ENCODE peak calls at places on chromosome 1, in seven cellular contexts. F is fibroblast of lung; S is astrocyte of the spinal cord; K is AG04449; V is psoas muscle; D is foreskin fibroblast; U is effector memory CD4-positive, alpha-beta T cell. B is an unnamed sample.

GRCh38 chr1:228765543-228765942 is 30.3 kb downstream of the RHOU start:
- DNase-seq in K (no peak), U (no peak), S (no peak), D (no peak), V (no peak), F (no peak), B (no peak)

GRCh38 chr1:10901091-10901893 is 104.8 kb upstream of the CASZ1 start:
- DNase-seq in U (no peak), V (no peak), F (no peak), K (no peak), D (no peak), S (no peak), B (no peak)

GRCh38 chr1:32014937-32015363 is 1.3 kb downstream of the KHDRBS1 start:
- DNase-seq in F (no peak), K (no peak), U (no peak), S (no peak), D (peak; percentile 10), V (no peak), B (no peak)

GRCh38 chr1:185463011-185463410 is 146.0 kb upstream of the IVNS1ABP start:
- DNase-seq in S (no peak), U (no peak), K (no peak), F (no peak), V (no peak), D (peak; percentile 34), B (no peak)

GRCh38 chr1:228339059-228339704 is 67.5 kb downstream of the TRIM11 start:
- DNase-seq in U (no peak), D (no peak), S (no peak), F (no peak), K (no peak), V (no peak), B (no peak)

GRCh38 chr1:114594046-114594445 is 12.6 kb upstream of the BCAS2 start:
- DNase-seq in F (no peak), D (no peak), U (no peak), S (no peak), K (no peak), V (no peak), B (no peak)

GRCh38 chr1:156903328-156904091 is 10.0 kb downstream of the PEAR1 start:
- DNase-seq in U (no peak), D (no peak), K (no peak), S (no peak), F (no peak), V (no peak), B (no peak)

GRCh38 chr1:59691261-59691660 is 123.5 kb upstream of the HOOK1 start:
- DNase-seq in F (peak; percentile 67), V (peak; percentile 37), D (peak; percentile 44), U (no peak), K (no peak), S (no peak), B (no peak)

GRCh38 chr1:248821101-248821500 is 4.6 kb downstream of the SH3BP5L start:
- DNase-seq in V (no peak), S (peak; percentile 58), U (no peak), K (no peak), D (peak; percentile 95), F (peak; percentile 32), B (no peak)

GRCh38 chr1:194013561-194013960 is 827.1 kb upstream of the B3GALT2 start:
- DNase-seq in V (no peak), U (no peak), K (no peak), S (no peak), F (no peak), D (no peak), B (no peak)

GRCh38 chr1:37989381-37989930 is 366 bp downstream of the SF3A3 start:
- DNase-seq in K (no peak), F (peak; percentile 29), V (peak; percentile 40), D (peak; percentile 59), S (peak; percentile 41), U (no peak), B (no peak)

GRCh38 chr1:41713557-41714327 is 205.0 kb downstream of the HIVEP3 start:
- DNase-seq in F (peak; percentile 86), U (no peak), D (peak; percentile 92), S (peak; percentile 90), V (no peak), K (no peak), B (peak; percentile 36)

GRCh38 chr1:36706416-36706815 is 223.7 kb upstream of the CSF3R start:
- DNase-seq in U (no peak), D (no peak), K (no peak), F (no peak), V (no peak), S (no peak), B (no peak)

GRCh38 chr1:56508523-56508983 is 70.8 kb downstream of the PLPP3 start:
- DNase-seq in F (peak; percentile 40), D (peak; percentile 79), K (no peak), U (no peak), S (no peak), V (peak; percentile 70), B (no peak)

GRCh38 chr1:181166377-181167196 is 78.1 kb downstream of the IER5 start:
- DNase-seq in V (peak; percentile 50), S (peak; percentile 74), K (peak; percentile 12), U (peak; percentile 38), D (peak; percentile 88), F (peak; percentile 80), B (peak; percentile 66)

GRCh38 chr1:214569357-214570004 is 18.1 kb upstream of the PTPN14 start:
- DNase-seq in S (peak; percentile 49), V (no peak), F (peak; percentile 49), K (no peak), D (peak; percentile 85), U (no peak), B (no peak)

GRCh38 chr1:192224846-192225245 is 66.6 kb downstream of the RGS18 start:
- DNase-seq in D (no peak), S (no peak), V (no peak), U (no peak), F (no peak), K (no peak), B (no peak)

GRCh38 chr1:101216623-101217022 is 20.2 kb upstream of the S1PR1 start:
- DNase-seq in S (no peak), V (no peak), F (no peak), K (no peak), U (no peak), D (no peak), B (no peak)

GRCh38 chr1:178267646-178268094 is 173.8 kb downstream of the RASAL2 start:
- DNase-seq in K (no peak), F (no peak), U (no peak), V (no peak), D (peak; percentile 59), S (peak; percentile 39), B (no peak)

GRCh38 chr1:219236095-219236494 is 62.4 kb downstream of the LYPLAL1 start:
- DNase-seq in U (no peak), S (no peak), K (no peak), D (no peak), F (no peak), V (no peak), B (no peak)

GRCh38 chr1:6053206-6053546 is 7.5 kb downstream of the KCNAB2 start:
- DNase-seq in F (no peak), U (no peak), D (no peak), K (no peak), S (no peak), V (no peak), B (no peak)

GRCh38 chr1:6054596-6054995 is 8.9 kb downstream of the KCNAB2 start:
- DNase-seq in S (no peak), U (no peak), K (no peak), F (no peak), D (no peak), V (no peak), B (no peak)

GRCh38 chr1:6049419-6049818 is 3.7 kb downstream of the KCNAB2 start:
- DNase-seq in K (no peak), U (no peak), V (no peak), D (no peak), F (no peak), S (no peak), B (no peak)

GRCh38 chr1:6051423-6051822 is 5.7 kb downstream of the KCNAB2 start:
- DNase-seq in D (no peak), F (no peak), V (no peak), S (no peak), K (no peak), U (no peak), B (no peak)

GRCh38 chr1:6052543-6053205 is 7.0 kb downstream of the KCNAB2 start:
- DNase-seq in V (peak; percentile 49), F (peak; percentile 75), U (no peak), K (no peak), D (peak; percentile 84), S (peak; percentile 74), B (peak; percentile 33)
- H3K4me3 ChIP-seq in V (no peak overlapping the region), F (no peak overlapping the region), U (no peak overlapping the region), K (no peak overlapping the region), D (no peak overlapping the region), S (no peak overlapping the region), B (no peak overlapping the region)

GRCh38 chr1:159173303-159173702 is 1.9 kb downstream of the CADM3 start:
- DNase-seq in K (no peak), U (no peak), D (no peak), S (no peak), F (no peak), V (no peak), B (no peak)
- H3K4me3 ChIP-seq in K (no peak overlapping the region), U (no peak overlapping the region), D (no peak overlapping the region), S (no peak overlapping the region), F (no peak overlapping the region), V (no peak overlapping the region), B (no peak overlapping the region)

GRCh38 chr1:151838491-151839412 is 868 bp downstream of the C2CD4D start:
- DNase-seq in V (no peak), U (peak; percentile 37), K (no peak), F (no peak), S (no peak), D (no peak), B (no peak)
- H3K4me3 ChIP-seq in V (peak overlapping the region; percentile 70), U (peak overlapping the region; percentile 63), K (peak overlapping the region; percentile 32), F (peak overlapping the region; percentile 35), S (no peak overlapping the region), D (no peak overlapping the region), B (peak overlapping the region; percentile 26)

GRCh38 chr1:205272541-205272940 is 44.8 kb downstream of the TMCC2 start:
- DNase-seq in K (no peak), D (no peak), S (no peak), F (no peak), V (no peak), U (no peak), B (no peak)

GRCh38 chr1:205275133-205275532 is 46.4 kb downstream of the NUAK2 start:
- DNase-seq in V (no peak), K (no peak), D (no peak), S (no peak), U (no peak), F (no peak), B (no peak)

GRCh38 chr1:205271745-205272144 is 44.0 kb downstream of the TMCC2 start:
- DNase-seq in S (no peak), U (no peak), F (no peak), K (no peak), V (no peak), D (no peak), B (no peak)

GRCh38 chr1:205274041-205274691 is 46.4 kb downstream of the TMCC2 start:
- DNase-seq in F (no peak), V (no peak), S (no peak), U (no peak), K (no peak), D (no peak), B (no peak)

DNA sequence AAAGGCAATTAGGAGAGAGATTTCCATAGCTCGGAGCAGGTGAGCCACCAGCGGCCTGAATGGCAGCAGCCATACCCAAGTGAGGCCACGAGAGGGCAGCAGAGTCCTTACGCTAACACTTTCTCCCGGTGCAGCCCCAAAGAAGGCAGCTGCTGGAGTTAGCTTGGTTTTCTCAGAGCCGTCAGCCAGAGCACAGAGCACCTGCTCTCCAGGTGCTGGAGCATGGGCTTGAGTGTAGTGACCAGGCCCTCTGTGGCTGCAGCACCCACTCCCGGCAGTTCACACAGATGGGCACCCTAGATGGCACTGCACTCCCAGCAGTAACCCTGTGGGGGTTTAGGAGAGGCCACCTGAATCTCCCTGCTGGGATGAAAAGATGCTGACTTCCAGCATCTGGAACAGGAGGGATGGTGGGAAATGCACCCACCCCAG is 45.8 kb downstream of the TMCC2 start:
- DNase-seq in S (peak; percentile 67), U (peak; percentile 68), F (peak; percentile 73), K (no peak), V (peak; percentile 79), D (peak; percentile 89), B (no peak)
- H3K4me3 ChIP-seq in S (no peak overlapping the region), U (no peak overlapping the region), F (no peak overlapping the region), K (no peak overlapping the region), V (no peak overlapping the region), D (no peak overlapping the region), B (no peak overlapping the region)